ENCODE peak calls at places on chromosomes 13 and 19, in five cellular contexts. One of them, this sample, is unnamed. For H3K4me1, the result is how much of the 10 kb centered on the place peaks cover.

GRCh38 chr13:50017819-50018218 is 2.6 kb downstream of the KCNRG start:
- DNase-seq in body of pancreas: no peak
- DNase-seq in CD8-positive, alpha-beta T cell: no peak
- DNase-seq in PC-3: no peak
- DNase-seq in mammary epithelial cell: no peak
- DNase-seq in this sample: no peak

GRCh38 chr13:42807866-42808265 is 26.5 kb downstream of the FAM216B start:
- DNase-seq in mammary epithelial cell: peak
- DNase-seq in body of pancreas: no peak
- DNase-seq in PC-3: peak
- DNase-seq in CD8-positive, alpha-beta T cell: no peak
- DNase-seq in this sample: no peak

GRCh38 chr13:95023405-95023804 is 277.8 kb downstream of the ABCC4 start:
- DNase-seq in PC-3: peak
- DNase-seq in mammary epithelial cell: peak
- DNase-seq in CD8-positive, alpha-beta T cell: no peak
- DNase-seq in body of pancreas: no peak
- DNase-seq in this sample: no peak

GRCh38 chr19:51903192-51903591 is 1.6 kb downstream of the ZNF649 start:
- DNase-seq in CD8-positive, alpha-beta T cell: no peak
- DNase-seq in mammary epithelial cell: no peak
- DNase-seq in body of pancreas: no peak
- DNase-seq in PC-3: no peak
- DNase-seq in this sample: peak

GRCh38 chr19:35879770-35880317 is 11.5 kb downstream of the APLP1 start:
- DNase-seq in CD8-positive, alpha-beta T cell: peak
- DNase-seq in body of pancreas: peak
- DNase-seq in PC-3: peak
- DNase-seq in mammary epithelial cell: peak
- DNase-seq in this sample: peak

GRCh38 chr19:50478901-50479715 is 2.5 kb upstream of the GARIN5A start:
- DNase-seq in body of pancreas: no peak
- DNase-seq in PC-3: peak
- DNase-seq in CD8-positive, alpha-beta T cell: no peak
- DNase-seq in mammary epithelial cell: peak
- DNase-seq in this sample: peak

GRCh38 chr19:52963229-52963760 is 614 bp upstream of the ZNF816 start:
- DNase-seq in PC-3: no peak
- DNase-seq in body of pancreas: peak
- DNase-seq in mammary epithelial cell: no peak
- DNase-seq in CD8-positive, alpha-beta T cell: peak
- DNase-seq in this sample: peak

GRCh38 chr13:92122454-92122853 is 724.0 kb downstream of the GPC5 start:
- DNase-seq in body of pancreas: no peak
- DNase-seq in mammary epithelial cell: peak
- DNase-seq in CD8-positive, alpha-beta T cell: no peak
- DNase-seq in PC-3: no peak
- DNase-seq in this sample: no peak

GRCh38 chr19:44303976-44304568 is 753 bp downstream of the ZNF235 start:
- DNase-seq in body of pancreas: peak
- DNase-seq in mammary epithelial cell: no peak
- DNase-seq in CD8-positive, alpha-beta T cell: no peak
- DNase-seq in PC-3: peak
- DNase-seq in this sample: peak

GRCh38 chr19:16073481-16073880 is 2.8 kb upstream of the TPM4 start:
- DNase-seq in CD8-positive, alpha-beta T cell: no peak
- DNase-seq in body of pancreas: no peak
- DNase-seq in mammary epithelial cell: no peak
- DNase-seq in PC-3: no peak
- DNase-seq in this sample: no peak

GRCh38 chr19:35519291-35519690 is 5.8 kb upstream of the DMKN start:
- DNase-seq in body of pancreas: no peak
- DNase-seq in mammary epithelial cell: peak
- DNase-seq in PC-3: peak
- DNase-seq in CD8-positive, alpha-beta T cell: no peak
- DNase-seq in this sample: no peak

GRCh38 chr13:110350509-110350908 is 43.4 kb downstream of the COL4A2 start:
- DNase-seq in body of pancreas: no peak
- DNase-seq in PC-3: no peak
- DNase-seq in CD8-positive, alpha-beta T cell: no peak
- DNase-seq in mammary epithelial cell: no peak
- DNase-seq in this sample: no peak

DNA sequence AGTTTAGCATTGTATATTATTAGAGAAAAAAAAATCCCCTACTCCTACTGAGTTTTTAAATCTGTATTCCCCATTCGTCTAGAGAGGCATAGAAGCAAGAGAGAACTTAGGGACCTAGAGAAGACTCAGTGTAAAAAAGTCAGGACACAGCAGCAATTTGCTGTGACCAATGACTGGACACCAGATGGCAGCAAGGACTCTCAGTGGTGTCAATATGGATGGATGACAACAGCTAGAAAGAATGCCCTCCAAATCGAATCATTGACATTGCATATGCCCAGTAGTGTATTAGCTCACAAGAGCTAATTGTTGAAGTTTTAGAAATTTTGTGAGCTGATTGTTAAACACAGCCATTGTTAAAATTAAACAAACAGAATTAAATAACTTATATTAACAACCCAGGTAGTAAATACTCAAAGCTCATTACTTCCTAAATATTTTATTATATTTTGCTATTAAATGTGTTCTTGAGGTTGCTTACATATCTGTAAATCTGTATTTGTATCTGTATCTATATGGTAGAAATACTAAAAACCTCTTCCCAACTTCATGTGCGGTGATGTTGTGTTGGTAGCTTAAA is 43.9 kb downstream of the SIAH3 start:
- DNase-seq in mammary epithelial cell: peak
- DNase-seq in body of pancreas: peak
- DNase-seq in PC-3: peak
- DNase-seq in CD8-positive, alpha-beta T cell: no peak
- DNase-seq in this sample: peak
- TF ChIP-seq CTCF in mammary epithelial cell: peak
- TF ChIP-seq CTCF in body of pancreas: peak
- TF ChIP-seq CTCF in PC-3: peak
- TF ChIP-seq CTCF in CD8-positive, alpha-beta T cell: peak
- TF ChIP-seq CTCF in this sample: peak

GRCh38 chr13:37751025-37751424 is 118.5 kb downstream of the TRPC4 start:
- DNase-seq in mammary epithelial cell: no peak
- DNase-seq in CD8-positive, alpha-beta T cell: no peak
- DNase-seq in body of pancreas: no peak
- DNase-seq in PC-3: no peak
- DNase-seq in this sample: no peak
- H3K4me1 ChIP-seq in mammary epithelial cell: under half
- H3K4me1 ChIP-seq in CD8-positive, alpha-beta T cell: under half
- H3K4me1 ChIP-seq in body of pancreas: under half
- H3K4me1 ChIP-seq in PC-3: under half
- H3K4me1 ChIP-seq in this sample: under half

GRCh38 chr13:78802912-78803311 is 144.0 kb upstream of the OBI1 start:
- DNase-seq in PC-3: no peak
- DNase-seq in CD8-positive, alpha-beta T cell: no peak
- DNase-seq in body of pancreas: no peak
- DNase-seq in mammary epithelial cell: no peak
- DNase-seq in this sample: no peak

GRCh38 chr13:78806457-78806856 is 147.5 kb upstream of the OBI1 start:
- DNase-seq in body of pancreas: no peak
- DNase-seq in CD8-positive, alpha-beta T cell: no peak
- DNase-seq in mammary epithelial cell: no peak
- DNase-seq in PC-3: peak
- DNase-seq in this sample: peak
- TF ChIP-seq CTCF in body of pancreas: peak
- TF ChIP-seq CTCF in CD8-positive, alpha-beta T cell: peak
- TF ChIP-seq CTCF in mammary epithelial cell: peak
- TF ChIP-seq CTCF in PC-3: peak
- TF ChIP-seq CTCF in this sample: peak

GRCh38 chr19:1090731-1091543 is 4.2 kb downstream of the POLR2E start:
- DNase-seq in PC-3: no peak
- DNase-seq in CD8-positive, alpha-beta T cell: no peak
- DNase-seq in body of pancreas: no peak
- DNase-seq in mammary epithelial cell: no peak
- DNase-seq in this sample: no peak
- H3K4me1 ChIP-seq in PC-3: under half
- H3K4me1 ChIP-seq in CD8-positive, alpha-beta T cell: half or more
- H3K4me1 ChIP-seq in body of pancreas: under half
- H3K4me1 ChIP-seq in mammary epithelial cell: under half
- H3K4me1 ChIP-seq in this sample: under half

GRCh38 chr13:52195052-52195837 is 35.8 kb upstream of the NEK3 start:
- DNase-seq in PC-3: peak
- DNase-seq in mammary epithelial cell: peak
- DNase-seq in body of pancreas: peak
- DNase-seq in CD8-positive, alpha-beta T cell: peak
- DNase-seq in this sample: peak
- TF ChIP-seq CTCF in PC-3: no peak
- TF ChIP-seq CTCF in mammary epithelial cell: no peak
- TF ChIP-seq CTCF in body of pancreas: peak
- TF ChIP-seq CTCF in CD8-positive, alpha-beta T cell: no peak
- TF ChIP-seq CTCF in this sample: peak

GRCh38 chr13:75766636-75767035 is 130.5 kb downstream of the LMO7 start:
- DNase-seq in PC-3: no peak
- DNase-seq in CD8-positive, alpha-beta T cell: no peak
- DNase-seq in mammary epithelial cell: no peak
- DNase-seq in body of pancreas: no peak
- DNase-seq in this sample: no peak
- H3K4me1 ChIP-seq in PC-3: under half
- H3K4me1 ChIP-seq in CD8-positive, alpha-beta T cell: under half
- H3K4me1 ChIP-seq in mammary epithelial cell: under half
- H3K4me1 ChIP-seq in body of pancreas: under half
- H3K4me1 ChIP-seq in this sample: under half

DNA sequence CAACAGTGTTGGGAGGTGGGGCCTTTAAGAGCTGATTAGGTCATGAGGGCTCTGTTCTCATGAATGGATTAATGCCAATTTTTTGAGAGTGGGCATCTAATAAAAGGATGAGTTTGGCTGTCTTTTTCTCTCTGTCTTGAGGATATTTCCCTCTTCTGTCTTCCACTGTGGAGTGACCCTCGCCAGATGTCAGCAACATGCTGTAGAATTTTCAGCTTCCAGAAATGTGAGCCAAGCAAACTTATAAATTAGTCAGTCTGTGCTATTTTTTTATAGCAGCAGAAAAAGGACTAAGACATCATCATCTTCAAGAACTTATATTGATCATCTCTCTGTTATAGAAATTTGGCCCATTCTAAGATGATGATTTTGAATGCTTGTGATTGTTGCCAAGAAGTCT is 431.4 kb downstream of the FGF9 start:
- DNase-seq in CD8-positive, alpha-beta T cell: no peak
- DNase-seq in body of pancreas: no peak
- DNase-seq in PC-3: no peak
- DNase-seq in mammary epithelial cell: no peak
- DNase-seq in this sample: no peak
- TF ChIP-seq CTCF in CD8-positive, alpha-beta T cell: no peak
- TF ChIP-seq CTCF in body of pancreas: no peak
- TF ChIP-seq CTCF in PC-3: no peak
- TF ChIP-seq CTCF in mammary epithelial cell: no peak
- TF ChIP-seq CTCF in this sample: no peak

GRCh38 chr13:79287994-79288795 is 117.9 kb downstream of the RBM26 start:
- DNase-seq in mammary epithelial cell: no peak
- DNase-seq in body of pancreas: no peak
- DNase-seq in CD8-positive, alpha-beta T cell: no peak
- DNase-seq in PC-3: no peak
- DNase-seq in this sample: peak
- H3K4me1 ChIP-seq in mammary epithelial cell: under half
- H3K4me1 ChIP-seq in body of pancreas: under half
- H3K4me1 ChIP-seq in CD8-positive, alpha-beta T cell: under half
- H3K4me1 ChIP-seq in PC-3: under half
- H3K4me1 ChIP-seq in this sample: under half

GRCh38 chr13:79155883-79156282 is 250.2 kb downstream of the RBM26 start:
- DNase-seq in body of pancreas: no peak
- DNase-seq in CD8-positive, alpha-beta T cell: no peak
- DNase-seq in PC-3: no peak
- DNase-seq in mammary epithelial cell: no peak
- DNase-seq in this sample: peak
- TF ChIP-seq CTCF in body of pancreas: no peak
- TF ChIP-seq CTCF in CD8-positive, alpha-beta T cell: no peak
- TF ChIP-seq CTCF in PC-3: no peak
- TF ChIP-seq CTCF in mammary epithelial cell: peak
- TF ChIP-seq CTCF in this sample: peak